ENCODE peak calls at places on chromosome 14, in six cellular contexts. B, Y, K, A, G and L are unnamed samples.

GRCh38 chr14:23639048-23639890 is 3.1 kb downstream of the DHRS2 start:
- DNase-seq in A (no peak), B (no peak), Y (no peak), K (no peak), G (no peak), L (no peak)

GRCh38 chr14:52071675-52072074 is 2.8 kb upstream of the NID2 start:
- DNase-seq in A (no peak), B (no peak), K (no peak), G (peak; percentile 72), Y (no peak), L (no peak)

GRCh38 chr14:52153939-52154338 is 85.1 kb upstream of the NID2 start:
- DNase-seq in K (no peak), Y (no peak), A (no peak), B (no peak), G (no peak), L (no peak)

GRCh38 chr14:44029933-44030332 is 477.1 kb downstream of the FSCB start:
- DNase-seq in K (no peak), A (no peak), B (no peak), G (peak; percentile 88), Y (no peak), L (no peak)

GRCh38 chr14:64971890-64972785 is at the start of gene RAB15:
- DNase-seq in B (peak; percentile 78), A (peak; percentile 45), G (peak; percentile 36), Y (no peak), K (peak; percentile 33), L (no peak)

GRCh38 chr14:88252536-88252935 is 70.5 kb downstream of the KCNK10 start:
- DNase-seq in B (no peak), K (no peak), Y (no peak), A (no peak), G (no peak), L (no peak)

GRCh38 chr14:33617154-33617553 is 333.7 kb downstream of the EGLN3 start:
- DNase-seq in G (peak; percentile 74), B (no peak), Y (peak; percentile 50), K (no peak), A (no peak), L (no peak)

GRCh38 chr14:102318781-102319276 is 717 bp upstream of the ZNF839 start:
- DNase-seq in A (peak; percentile 30), Y (no peak), K (no peak), B (no peak), G (no peak), L (no peak)

GRCh38 chr14:94470311-94470710 is 5.7 kb downstream of the SERPINA9 start:
- DNase-seq in A (no peak), B (no peak), K (no peak), G (no peak), Y (no peak), L (no peak)

GRCh38 chr14:103121161-103121845 is 2.0 kb upstream of the TNFAIP2 start:
- DNase-seq in K (no peak), G (peak; percentile 64), B (no peak), Y (no peak), A (peak; percentile 46), L (no peak)

GRCh38 chr14:68739701-68740100 is 53.2 kb downstream of the ZFP36L1 start:
- DNase-seq in Y (no peak), K (no peak), A (no peak), G (no peak), B (no peak), L (no peak)

GRCh38 chr14:77037886-77038511 is 9.5 kb upstream of the IRF2BPL start:
- DNase-seq in B (no peak), A (no peak), G (peak; percentile 47), K (no peak), Y (no peak), L (no peak)

GRCh38 chr14:93536945-93537344 is 106.2 kb downstream of the UNC79 start:
- DNase-seq in K (peak; percentile 35), Y (no peak), B (no peak), G (no peak), A (no peak), L (no peak)

GRCh38 chr14:61153436-61153835 is 127.7 kb downstream of the TMEM30B start:
- DNase-seq in B (peak; percentile 26), K (no peak), A (no peak), G (no peak), Y (no peak), L (no peak)

GRCh38 chr14:60204104-60204842 is 39.1 kb upstream of the DHRS7 start:
- DNase-seq in G (no peak), K (peak; percentile 95), Y (no peak), A (no peak), B (no peak), L (no peak)

GRCh38 chr14:102545461-102546265 is 36.1 kb upstream of the ANKRD9 start:
- DNase-seq in G (peak; percentile 83), B (no peak), K (no peak), A (no peak), Y (no peak), L (no peak)

GRCh38 chr14:68655961-68656360 is 136.9 kb downstream of the ZFP36L1 start:
- DNase-seq in B (no peak), G (no peak), K (peak; percentile 14), Y (no peak), A (no peak), L (no peak)

GRCh38 chr14:92754956-92755355 is 6.5 kb upstream of the LGMN start:
- DNase-seq in A (no peak), Y (no peak), K (no peak), B (no peak), G (no peak), L (no peak)

GRCh38 chr14:102050625-102051024 is 36.2 kb downstream of the HSP90AA1 start:
- DNase-seq in K (no peak), G (no peak), B (peak; percentile 42), Y (no peak), A (no peak), L (no peak)

GRCh38 chr14:65079788-65080187 is 22.5 kb downstream of the MAX start:
- DNase-seq in Y (no peak), G (peak; percentile 21), B (no peak), A (no peak), K (no peak), L (no peak)

GRCh38 chr14:20461230-20462141 is at the start of gene PIP4P1:
- DNase-seq in Y (peak; percentile 100), G (peak; percentile 100), A (peak; percentile 99), K (peak; percentile 100), B (peak; percentile 99), L (peak; percentile 96)

GRCh38 chr14:61466249-61466904 is 145.0 kb downstream of the PRKCH start:
- DNase-seq in B (peak; percentile 41), Y (peak; percentile 88), G (peak; percentile 99), K (no peak), A (peak; percentile 16), L (no peak)

GRCh38 chr14:65073605-65074201 is 28.6 kb downstream of the MAX start:
- DNase-seq in K (no peak), G (no peak), Y (no peak), A (peak; percentile 90), B (no peak), L (no peak)

GRCh38 chr14:35337557-35338255 is 45.5 kb downstream of the PSMA6 start:
- DNase-seq in A (no peak), B (no peak), Y (no peak), G (no peak), K (no peak), L (no peak)

GRCh38 chr14:59583755-59584154 is 7.1 kb upstream of the CCDC175 start:
- DNase-seq in K (no peak), B (no peak), G (peak; percentile 51), A (no peak), Y (no peak), L (no peak)

GRCh38 chr14:102591372-102591943 is 991 bp upstream of the RCOR1 start:
- DNase-seq in G (peak; percentile 47), A (peak; percentile 54), Y (no peak), B (peak; percentile 43), K (peak; percentile 44), L (peak; percentile 75)

GRCh38 chr14:100076133-100076532 is 10.9 kb downstream of the EVL start:
- DNase-seq in G (peak; percentile 25), B (no peak), K (peak; percentile 61), A (no peak), Y (no peak), L (no peak)
- TF ChIP-seq CTCF in G (peak; percentile 31), B (peak; percentile 13), K (peak; percentile 11), A (no peak), Y (peak; percentile 25), L (peak; percentile 51)

DNA sequence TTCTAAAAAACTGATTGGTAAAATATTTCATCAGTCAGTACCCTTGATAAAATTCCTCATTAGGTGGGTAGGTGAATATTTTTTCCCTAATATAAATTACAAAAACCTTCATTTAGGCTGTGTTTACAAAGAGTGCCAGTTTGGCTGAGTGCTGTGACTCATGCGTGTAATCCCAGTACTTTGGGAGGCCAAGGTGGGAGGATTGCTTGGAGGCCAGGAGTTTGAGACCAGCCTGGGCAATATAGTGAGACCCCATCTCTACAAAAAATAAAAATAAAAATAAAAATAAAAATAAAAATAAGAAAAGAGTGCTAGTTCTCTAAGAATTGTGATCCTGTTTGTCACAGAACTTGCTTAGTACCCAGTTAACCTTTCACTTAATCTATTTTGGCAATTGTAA is 398.4 kb upstream of the RGS6 start:
- DNase-seq in A (no peak), K (no peak), Y (no peak), B (no peak), G (no peak), L (no peak)
- TF ChIP-seq CTCF in A (no peak), K (no peak), Y (no peak), B (no peak), G (no peak), L (no peak)

DNA sequence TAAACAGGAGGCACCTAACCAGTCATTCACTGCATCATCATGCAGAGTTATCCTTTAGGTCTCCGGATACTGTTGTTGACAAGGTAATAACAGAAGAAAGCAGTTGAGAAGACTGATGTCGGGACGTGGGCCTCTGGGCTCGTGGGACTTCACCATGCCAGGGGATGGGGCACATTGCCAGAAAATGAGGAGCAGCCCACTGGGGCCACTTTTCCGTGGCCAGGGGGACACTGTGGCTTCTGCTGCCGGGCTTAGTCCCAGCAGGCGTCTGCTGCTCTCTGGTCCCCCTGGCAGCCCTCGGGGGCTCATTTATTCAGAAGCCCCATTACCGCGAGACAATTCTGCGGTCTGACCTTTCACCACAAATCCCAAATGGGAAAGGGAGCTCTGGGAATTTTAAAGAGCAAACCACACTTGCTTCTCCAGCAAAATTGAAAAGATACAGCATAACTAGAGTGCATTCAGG is 201.2 kb downstream of the DAD1 start:
- DNase-seq in G (no peak), K (no peak), Y (no peak), B (no peak), A (no peak), L (no peak)
- TF ChIP-seq CTCF in G (no peak), K (no peak), Y (no peak), B (no peak), A (no peak), L (peak; percentile 15)

GRCh38 chr14:106681161-106681955 is 1155.0 kb downstream of the TMEM121 start:
- DNase-seq in B (no peak), G (no peak), K (no peak), A (no peak), Y (no peak), L (no peak)
- TF ChIP-seq CTCF in B (no peak), G (no peak), K (peak; percentile 15), A (no peak), Y (no peak), L (no peak)

GRCh38 chr14:104514156-104514848 is 65.3 kb upstream of the C14orf180 start:
- DNase-seq in Y (no peak), G (no peak), B (no peak), K (no peak), A (no peak), L (peak; percentile 58)
- TF ChIP-seq CTCF in Y (no peak), G (no peak), B (no peak), K (no peak), A (no peak), L (no peak)

GRCh38 chr14:53963491-53964227 is 7.0 kb upstream of the BMP4 start:
- DNase-seq in G (peak; percentile 50), K (no peak), Y (no peak), A (peak; percentile 45), B (peak; percentile 67), L (peak; percentile 74)
- TF ChIP-seq CTCF in G (peak; percentile 47), K (no peak), Y (peak; percentile 59), A (no peak), B (peak; percentile 45), L (peak; percentile 73)